ENCODE peak calls at places on chromosomes 5 and 9, in four cellular contexts. F is HepG2, D is GM12878, J is K562. U is an unnamed sample.
A peak's percentile ranks its signal among the peaks of the same experiment; 100 is the strongest.

GRCh38 chr5:14531668-14532067 is 49.9 kb upstream of the OTULINL start:
- DNase-seq in F (no peak), J (no peak), D (no peak), U (no peak)

GRCh38 chr5:35313296-35313695 is 83.0 kb upstream of the PRLR start:
- DNase-seq in D (no peak), J (no peak), F (no peak), U (no peak)

GRCh38 chr5:3741372-3741770 is 145.7 kb downstream of the IRX1 start:
- DNase-seq in D (no peak), F (no peak), J (no peak), U (no peak)

GRCh38 chr9:87592554-87593394 is 95.1 kb downstream of the DAPK1 start:
- DNase-seq in D (no peak), J (peak; percentile 52), F (no peak), U (no peak)

GRCh38 chr9:111937781-111938426 is 41.3 kb downstream of the UGCG start:
- DNase-seq in F (no peak), D (peak; percentile 74), J (no peak), U (no peak)

GRCh38 chr9:104911029-104911607 is 16.8 kb downstream of the ABCA1 start:
- DNase-seq in J (no peak), D (no peak), F (peak; percentile 43), U (no peak)

GRCh38 chr5:159463590-159464321 is 133.5 kb upstream of the IL12B start:
- DNase-seq in D (no peak), F (peak; percentile 89), J (no peak), U (no peak)

GRCh38 chr5:107253246-107253645 is 417.5 kb downstream of the EFNA5 start:
- DNase-seq in J (no peak), D (no peak), F (no peak), U (no peak)

GRCh38 chr5:380701-381309 is 59.3 kb downstream of the AHRR start:
- DNase-seq in F (no peak), J (no peak), D (no peak), U (no peak)

GRCh38 chr5:17189381-17190036 is 27.9 kb upstream of the BASP1 start:
- DNase-seq in J (peak; percentile 65), F (peak; percentile 65), D (peak; percentile 24), U (peak; percentile 88)

GRCh38 chr5:132751444-132751843 is 4.2 kb downstream of the CCNI2 start:
- DNase-seq in J (no peak), F (no peak), D (peak; percentile 64), U (no peak)

GRCh38 chr5:97909541-97909940 is 726.5 kb upstream of the RIOK2 start:
- DNase-seq in J (no peak), D (no peak), F (no peak), U (no peak)

GRCh38 chr9:135978650-135979461 is 17.7 kb upstream of the UBAC1 start:
- DNase-seq in F (no peak), D (no peak), J (no peak), U (no peak)
- TF ChIP-seq ETV6 in F (no peak), D (no peak), J (no peak), U (no peak)

GRCh38 chr5:96432245-96433065 is 593 bp downstream of the PCSK1 start:
- DNase-seq in D (no peak), J (no peak), F (no peak), U (peak; percentile 55)
- TF ChIP-seq ETV6 in D (no peak), J (no peak), F (no peak), U (no peak)

DNA sequence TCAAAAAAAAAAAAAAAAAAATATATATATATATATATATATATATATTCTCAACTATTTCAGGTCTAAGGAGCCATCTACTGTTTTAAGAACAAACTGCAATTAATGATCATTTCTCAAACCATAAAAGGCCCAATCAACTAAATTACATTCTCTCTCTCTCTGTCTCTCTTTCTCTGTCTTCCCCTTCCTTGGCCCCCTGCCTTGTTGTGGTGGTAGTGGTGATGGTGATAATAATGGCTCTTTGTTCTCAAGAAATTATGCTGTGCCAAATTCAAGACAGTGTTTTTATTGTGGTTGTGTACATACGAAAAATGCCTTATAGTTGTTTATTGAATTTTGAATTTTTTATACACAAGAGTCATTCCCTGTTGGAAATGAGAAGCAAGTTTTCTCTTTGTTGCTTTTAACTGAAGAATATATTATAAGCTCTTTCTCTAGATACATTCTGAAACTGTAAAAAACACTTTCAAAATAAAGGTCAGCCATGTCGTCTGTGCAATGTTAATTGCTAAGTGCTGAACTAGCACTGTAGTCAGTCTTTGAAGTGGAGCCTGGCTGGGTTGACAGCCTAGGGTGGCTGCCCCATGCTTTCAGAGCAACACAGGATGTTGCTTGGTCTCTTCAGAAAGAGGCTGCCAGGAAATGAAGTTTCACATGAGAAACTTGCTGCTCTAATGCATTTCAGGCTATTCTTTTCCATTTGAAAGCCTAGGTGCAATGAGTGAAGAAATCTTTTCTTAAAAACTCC is 96.0 kb downstream of the HINT1 start:
- DNase-seq in D (peak; percentile 39), J (no peak), F (no peak), U (no peak)
- TF ChIP-seq ETV6 in D (no peak), J (no peak), F (no peak), U (no peak)

GRCh38 chr5:180198208-180198607 is 10.8 kb downstream of the RASGEF1C start:
- DNase-seq in F (no peak), D (no peak), J (no peak), U (no peak)

GRCh38 chr5:180199390-180199789 is 9.6 kb downstream of the RASGEF1C start:
- DNase-seq in J (no peak), F (no peak), D (no peak), U (no peak)

GRCh38 chr5:180194410-180195345 is 14.3 kb downstream of the RASGEF1C start:
- DNase-seq in D (no peak), J (no peak), F (no peak), U (peak; percentile 12)

GRCh38 chr5:180193749-180194375 is 15.1 kb downstream of the RASGEF1C start:
- DNase-seq in F (no peak), J (no peak), D (no peak), U (no peak)

DNA sequence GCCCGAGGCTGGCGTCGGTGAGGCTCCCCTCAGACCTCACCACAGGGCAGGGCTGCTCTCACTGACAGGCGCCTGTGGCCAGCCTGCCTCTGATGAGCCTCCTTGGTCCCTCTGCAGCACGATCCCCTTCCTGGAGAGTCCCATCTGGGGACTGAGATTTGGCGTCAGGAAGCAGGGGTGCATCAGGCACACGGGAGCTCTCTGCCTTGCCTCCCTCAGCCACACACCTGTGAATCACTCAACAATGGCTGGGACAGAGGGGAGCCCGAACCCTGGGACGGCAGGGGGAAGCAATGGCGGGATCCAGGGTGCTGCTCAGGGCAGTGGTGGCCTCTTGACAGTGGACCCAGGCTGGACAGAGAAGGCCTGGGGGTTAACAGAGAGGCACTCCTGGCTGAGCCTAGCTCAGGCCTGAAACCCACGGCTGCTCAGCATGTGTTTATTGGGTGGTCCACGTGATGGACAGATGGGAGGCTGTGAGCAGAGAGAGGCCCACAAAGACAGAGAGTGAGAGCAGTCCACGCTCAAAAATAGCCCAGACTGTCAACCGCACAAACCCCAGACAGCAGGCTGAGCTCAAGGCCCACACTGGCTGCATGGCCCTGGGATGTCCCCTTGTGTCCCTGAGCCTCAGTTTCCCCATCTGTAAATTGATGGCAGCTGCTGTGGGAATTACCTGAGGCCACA is 11.9 kb downstream of the RASGEF1C start:
- DNase-seq in F (no peak), J (no peak), D (no peak), U (no peak)
- TF ChIP-seq ETV6 in F (no peak), J (no peak), D (no peak), U (no peak)

GRCh38 chr5:135039526-135040296 is 5.7 kb upstream of the PITX1 start:
- DNase-seq in J (no peak), D (no peak), F (no peak), U (peak; percentile 61)
- TF ChIP-seq ETV6 in J (no peak), D (no peak), F (no peak), U (no peak)

GRCh38 chr5:138946831-138947560 is 71.9 kb upstream of the LRRTM2 start:
- DNase-seq in D (no peak), F (no peak), J (no peak), U (no peak)

GRCh38 chr5:138947780-138948179 is 72.6 kb upstream of the LRRTM2 start:
- DNase-seq in F (no peak), J (no peak), D (no peak), U (no peak)

GRCh38 chr5:138944527-138945322 is 69.6 kb upstream of the LRRTM2 start:
- DNase-seq in J (no peak), F (no peak), D (no peak), U (no peak)

GRCh38 chr5:138945421-138946240 is 70.5 kb upstream of the LRRTM2 start:
- DNase-seq in D (no peak), F (no peak), J (no peak), U (peak; percentile 55)

GRCh38 chr5:138946241-138946623 is 71.1 kb upstream of the LRRTM2 start:
- DNase-seq in F (no peak), D (no peak), J (no peak), U (no peak)
- TF ChIP-seq ETV6 in F (no peak), D (no peak), J (no peak), U (no peak)

DNA sequence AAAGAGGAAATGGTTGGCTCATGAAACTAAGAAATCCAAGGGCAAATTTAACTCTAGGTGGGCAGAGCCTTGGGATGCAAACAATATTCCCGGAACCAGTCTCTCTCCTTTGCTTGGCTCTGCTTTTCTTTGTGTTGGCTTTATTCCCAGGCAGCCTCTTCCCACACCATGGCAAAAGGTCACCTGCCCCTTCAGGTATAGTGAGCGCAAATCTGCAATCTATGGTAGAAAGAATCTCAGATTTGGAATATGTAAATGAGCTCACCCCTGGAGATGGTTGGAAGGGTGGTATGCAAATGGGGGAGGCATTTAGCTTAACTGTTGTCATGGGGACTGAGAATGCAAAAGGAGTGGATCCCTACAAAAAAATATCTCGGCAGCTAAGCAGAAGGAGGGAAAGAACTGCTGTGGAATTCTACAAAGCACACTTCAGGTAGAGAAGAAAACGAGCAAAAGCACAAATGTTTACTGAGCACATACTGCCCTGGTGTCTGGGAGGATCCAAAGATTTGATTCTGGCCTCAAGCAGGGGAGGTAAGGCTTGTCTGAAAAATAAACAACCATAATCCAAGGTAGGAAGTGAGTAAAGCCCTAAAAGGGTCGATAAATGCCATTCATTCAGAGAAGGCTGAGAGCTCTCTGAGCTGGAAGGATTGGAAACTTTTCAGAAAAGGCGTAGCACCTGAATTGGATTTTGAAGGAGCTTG is 139.7 kb downstream of the TLE1 start:
- DNase-seq in J (no peak), D (no peak), F (peak; percentile 64), U (no peak)
- TF ChIP-seq ETV6 in J (no peak), D (no peak), F (no peak), U (no peak)